ENCODE peak calls at places on chromosomes 3 and 15, in four cellular contexts. S, J, L and P are unnamed samples.

GRCh38 chr3:61704807-61705206 is 143.4 kb downstream of the PTPRG start:
- DNase-seq in L (no peak), J (no peak), S (no peak), P (no peak)

GRCh38 chr15:51080286-51080685 is 14.4 kb downstream of the TNFAIP8L3 start:
- DNase-seq in L (no peak), J (no peak), S (no peak), P (no peak)

GRCh38 chr3:18774319-18774877 is 349.3 kb upstream of the SATB1 start:
- DNase-seq in J (no peak), S (no peak), L (no peak), P (no peak)

GRCh38 chr15:67090297-67091072 is 25.1 kb downstream of the SMAD3 start:
- DNase-seq in S (no peak), L (peak), J (no peak), P (no peak)

GRCh38 chr15:31487811-31488436 is 161.3 kb downstream of the KLF13 start:
- DNase-seq in L (no peak), S (peak), J (peak), P (peak)

GRCh38 chr3:100260081-100260684 is 609 bp upstream of the TBC1D23 start:
- DNase-seq in J (peak), S (peak), L (peak), P (no peak)

GRCh38 chr3:193975072-193975535 is 160.8 kb upstream of the HES1 start:
- DNase-seq in L (peak), S (no peak), J (no peak), P (no peak)

GRCh38 chr3:178436773-178437172 is 99.5 kb upstream of the KCNMB2 start:
- DNase-seq in S (no peak), L (peak), J (no peak), P (peak)

GRCh38 chr3:63824309-63824708 is 5.2 kb downstream of the C3orf49 start:
- DNase-seq in S (no peak), J (no peak), L (no peak), P (no peak)

DNA sequence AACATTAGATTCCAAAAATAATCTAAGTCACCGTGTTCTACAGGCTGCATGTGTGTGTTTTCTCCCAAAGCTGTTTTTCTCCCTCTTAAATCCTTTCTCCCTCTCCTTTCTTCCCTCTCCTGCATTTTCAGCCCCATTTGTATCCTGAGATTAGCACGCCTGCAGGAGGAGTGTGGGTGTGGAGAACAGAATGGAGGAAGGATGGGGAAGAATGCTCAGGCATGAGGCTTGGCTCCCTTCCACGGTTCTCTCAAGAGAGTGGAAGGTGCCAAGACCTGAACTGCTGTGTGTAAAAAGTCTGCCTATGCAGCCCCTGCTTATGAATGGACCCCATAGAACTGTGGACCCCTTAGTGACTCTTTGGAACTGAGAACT is 285.6 kb upstream of the ROPN1 start:
- DNase-seq in S (no peak), L (no peak), J (no peak), P (no peak)
- TF ChIP-seq CTCF in S (no peak), L (no peak), J (no peak), P (no peak)

DNA sequence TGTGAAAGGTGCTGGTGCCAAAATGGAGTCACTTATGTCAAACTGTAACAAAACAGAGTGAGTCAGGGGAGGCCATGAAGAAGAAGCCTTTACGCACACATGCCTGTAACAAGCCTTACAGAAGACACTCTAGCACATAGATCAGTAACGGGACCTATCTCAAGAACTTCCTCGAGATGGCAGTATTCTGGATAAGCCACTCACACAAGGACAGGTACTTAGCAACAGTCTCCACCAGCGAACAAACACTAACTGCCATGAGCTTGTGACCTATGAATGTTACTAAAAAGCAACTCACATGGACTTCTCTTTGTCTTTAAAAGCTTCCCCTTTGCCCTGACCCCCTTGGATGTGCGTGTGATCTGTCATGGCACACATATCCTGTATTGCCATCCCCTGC is 235.1 kb downstream of the CD47 start:
- DNase-seq in S (no peak), J (no peak), L (peak), P (no peak)
- TF ChIP-seq CTCF in S (peak), J (peak), L (peak), P (no peak)

GRCh38 chr3:1611824-1612223 is 486.8 kb upstream of the CNTN4 start:
- DNase-seq in J (no peak), L (peak), S (no peak), P (no peak)
- TF ChIP-seq CTCF in J (no peak), L (peak), S (peak), P (no peak)

GRCh38 chr15:49678655-49679054 is 57.8 kb downstream of the DTWD1 start:
- DNase-seq in S (no peak), L (no peak), J (no peak), P (no peak)

GRCh38 chr15:49673861-49674260 is 53.0 kb downstream of the DTWD1 start:
- DNase-seq in L (no peak), J (no peak), S (no peak), P (no peak)

GRCh38 chr15:49669288-49669687 is 48.4 kb downstream of the DTWD1 start:
- DNase-seq in S (no peak), J (no peak), L (peak), P (no peak)

GRCh38 chr15:49674370-49674769 is 53.5 kb downstream of the DTWD1 start:
- DNase-seq in L (no peak), S (no peak), J (no peak), P (no peak)

GRCh38 chr15:49675051-49675450 is 54.2 kb downstream of the DTWD1 start:
- DNase-seq in S (no peak), L (peak), J (no peak), P (no peak)
- TF ChIP-seq CTCF in S (no peak), L (peak), J (no peak), P (no peak)